ENCODE peak calls at places on chromosomes 6 and 20, in six cellular contexts. E, T, Y, W, C and I are unnamed samples.

GRCh38 chr6:156175971-156176421 is 601.2 kb upstream of the ARID1B start:
- DNase-seq in E (no peak), Y (peak; percentile 64), W (peak; percentile 38), C (peak; percentile 33), T (peak; percentile 88), I (no peak)

GRCh38 chr6:157240059-157240959 is 83.0 kb downstream of the TMEM242 start:
- DNase-seq in C (peak; percentile 60), E (peak; percentile 51), T (peak; percentile 55), W (no peak), Y (no peak), I (peak; percentile 93)

GRCh38 chr20:539848-540247 is 3.7 kb downstream of the CSNK2A1 start:
- DNase-seq in C (peak; percentile 49), W (no peak), Y (no peak), T (no peak), E (no peak), I (peak; percentile 87)

GRCh38 chr6:36660771-36661471 is 17.6 kb upstream of the CDKN1A start:
- DNase-seq in W (no peak), C (no peak), Y (no peak), E (no peak), T (peak; percentile 84), I (peak; percentile 71)

GRCh38 chr6:118356054-118356453 is 192.0 kb upstream of the PLN start:
- DNase-seq in C (no peak), Y (no peak), E (no peak), T (no peak), W (no peak), I (no peak)

GRCh38 chr20:64041040-64041780 is 5.2 kb downstream of the C20orf204 start:
- DNase-seq in T (no peak), E (no peak), W (no peak), C (no peak), Y (no peak), I (no peak)

GRCh38 chr6:152273002-152273401 is 364.2 kb downstream of the SYNE1 start:
- DNase-seq in Y (no peak), T (no peak), C (peak; percentile 46), E (no peak), W (no peak), I (peak; percentile 81)

GRCh38 chr6:170174124-170174770 is 116.6 kb downstream of the DLL1 start:
- DNase-seq in Y (peak; percentile 17), C (no peak), T (no peak), E (no peak), W (no peak), I (no peak)

GRCh38 chr6:5191222-5191621 is 69.5 kb downstream of the LYRM4 start:
- DNase-seq in T (no peak), C (no peak), E (no peak), W (no peak), Y (no peak), I (no peak)

GRCh38 chr6:5191722-5192121 is 69.0 kb downstream of the LYRM4 start:
- DNase-seq in Y (no peak), C (no peak), E (no peak), W (no peak), T (no peak), I (no peak)

GRCh38 chr6:5192135-5192794 is 68.5 kb downstream of the LYRM4 start:
- DNase-seq in T (no peak), Y (no peak), C (no peak), E (no peak), W (no peak), I (no peak)

GRCh38 chr6:5188646-5189045 is 72.1 kb downstream of the LYRM4 start:
- DNase-seq in Y (no peak), T (no peak), E (no peak), W (no peak), C (no peak), I (no peak)

GRCh38 chr6:5190467-5190866 is 70.3 kb downstream of the LYRM4 start:
- DNase-seq in C (peak; percentile 89), E (no peak), W (no peak), T (no peak), Y (no peak), I (peak; percentile 93)
- H3K27ac ChIP-seq in C (peak overlapping the region; percentile 1), E (no peak overlapping the region), W (no peak overlapping the region), T (no peak overlapping the region), Y (no peak overlapping the region), I (peak overlapping the region; percentile 82)

DNA sequence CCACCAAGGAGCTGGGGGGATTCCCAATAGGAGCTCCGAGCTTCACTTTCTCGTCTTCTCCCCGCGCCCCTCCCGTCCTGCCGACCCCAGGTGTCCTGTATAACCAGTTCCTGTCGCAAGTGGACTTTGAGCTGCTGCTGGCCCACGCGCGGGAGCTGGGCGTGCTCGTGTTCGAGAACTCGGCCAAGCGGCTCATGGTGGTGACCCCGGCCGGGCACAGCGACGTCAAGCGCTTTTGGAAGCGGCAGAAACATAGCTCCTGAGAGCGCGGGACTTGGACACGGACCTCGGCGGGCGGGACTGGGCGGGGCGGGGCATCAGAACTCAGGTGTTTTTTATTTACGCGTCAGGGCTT is 340 bp upstream of the VARS2 start:
- DNase-seq in W (no peak), E (no peak), C (no peak), T (no peak), Y (no peak), I (no peak)
- H3K4me3 ChIP-seq in W (peak overlapping the region; percentile 72), E (peak overlapping the region; percentile 85), C (peak overlapping the region; percentile 67), T (peak overlapping the region; percentile 62), Y (peak overlapping the region; percentile 56), I (peak overlapping the region; percentile 74)

GRCh38 chr6:22892452-22892851 is 323.1 kb downstream of the HDGFL1 start:
- DNase-seq in Y (no peak), C (peak; percentile 91), E (no peak), T (no peak), W (no peak), I (peak; percentile 95)
- TF ChIP-seq EZH2phosphoT487 in Y (no peak), C (no peak), E (no peak), T (no peak), W (no peak), I (no peak)

DNA sequence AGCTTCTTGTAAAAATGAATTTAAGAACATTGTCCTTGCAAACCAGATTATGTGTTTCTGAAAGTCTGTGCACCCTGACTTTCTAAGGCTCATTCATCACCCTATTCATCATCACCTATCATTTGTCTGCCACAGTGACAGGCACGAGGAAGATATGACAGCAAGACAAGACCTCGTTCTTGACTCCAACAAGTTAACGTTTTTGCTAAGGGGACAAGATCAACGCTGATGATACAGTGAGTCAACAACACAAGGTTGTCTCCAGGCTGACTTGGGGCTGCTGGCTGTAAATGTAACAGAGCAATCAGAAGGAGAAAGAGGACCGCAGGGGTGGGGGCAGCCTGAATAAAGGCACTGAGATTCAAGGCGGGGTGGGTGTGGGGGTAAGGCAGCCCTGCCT is 94.2 kb downstream of the FOXC1 start:
- DNase-seq in Y (no peak), T (no peak), W (no peak), C (no peak), E (no peak), I (no peak)
- H3K27ac ChIP-seq in Y (no peak overlapping the region), T (no peak overlapping the region), W (no peak overlapping the region), C (no peak overlapping the region), E (no peak overlapping the region), I (no peak overlapping the region)

DNA sequence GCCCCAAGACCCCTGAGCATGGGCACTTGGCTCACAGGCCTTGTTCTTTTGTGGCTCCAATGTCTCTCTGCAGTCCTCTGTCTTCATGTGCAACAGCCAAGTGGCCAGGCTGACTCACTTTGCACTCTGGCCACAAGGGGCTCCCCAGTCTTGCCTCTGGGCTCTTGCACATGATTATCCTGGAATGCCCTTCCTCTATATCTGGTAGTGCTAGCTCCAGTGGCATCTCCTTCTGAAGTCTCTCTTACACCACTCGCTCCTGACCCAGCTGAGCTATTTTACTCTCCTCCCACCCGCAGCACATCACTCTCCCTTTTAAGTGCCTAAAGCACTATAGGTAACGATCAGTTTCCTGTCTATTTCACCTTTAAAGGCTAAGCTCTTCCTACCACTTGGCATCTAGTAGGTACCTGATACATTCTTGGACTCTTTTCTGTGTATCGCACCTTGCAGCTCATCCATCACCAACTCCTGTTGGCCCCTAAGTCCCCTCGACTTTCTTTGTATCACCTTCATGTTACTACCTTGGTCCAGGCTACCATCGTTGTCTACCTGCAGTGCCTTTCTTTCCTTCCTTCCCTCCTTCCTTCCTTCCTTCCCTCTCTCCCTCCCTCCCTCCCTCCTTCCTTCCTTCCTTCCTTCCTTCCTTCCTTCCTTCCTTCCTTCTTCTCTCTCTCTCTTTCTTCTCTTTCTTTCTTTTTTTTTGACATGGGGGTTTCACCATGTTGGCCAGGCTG is 211.9 kb upstream of the RNF24 start:
- DNase-seq in T (peak; percentile 45), C (peak; percentile 69), E (peak; percentile 16), Y (no peak), W (no peak), I (peak; percentile 87)
- H3K4me3 ChIP-seq in T (no peak overlapping the region), C (no peak overlapping the region), E (no peak overlapping the region), Y (no peak overlapping the region), W (no peak overlapping the region), I (no peak overlapping the region)

GRCh38 chr6:31402324-31403282 is 792 bp upstream of the MICA start:
- DNase-seq in W (no peak), E (peak; percentile 56), C (peak; percentile 35), T (no peak), Y (no peak), I (peak; percentile 60)

GRCh38 chr6:31407699-31408098 is 4.3 kb downstream of the MICA start:
- DNase-seq in T (no peak), E (no peak), Y (no peak), C (peak; percentile 66), W (no peak), I (peak; percentile 81)

GRCh38 chr6:31403283-31403989 is at the start of gene MICA:
- DNase-seq in Y (peak; percentile 62), C (peak; percentile 94), W (peak; percentile 79), E (peak; percentile 81), T (peak; percentile 97), I (peak; percentile 97)

GRCh38 chr6:31401403-31401802 is 2.0 kb upstream of the MICA start:
- DNase-seq in W (peak; percentile 62), E (no peak), T (no peak), C (peak; percentile 79), Y (no peak), I (peak; percentile 82)

DNA sequence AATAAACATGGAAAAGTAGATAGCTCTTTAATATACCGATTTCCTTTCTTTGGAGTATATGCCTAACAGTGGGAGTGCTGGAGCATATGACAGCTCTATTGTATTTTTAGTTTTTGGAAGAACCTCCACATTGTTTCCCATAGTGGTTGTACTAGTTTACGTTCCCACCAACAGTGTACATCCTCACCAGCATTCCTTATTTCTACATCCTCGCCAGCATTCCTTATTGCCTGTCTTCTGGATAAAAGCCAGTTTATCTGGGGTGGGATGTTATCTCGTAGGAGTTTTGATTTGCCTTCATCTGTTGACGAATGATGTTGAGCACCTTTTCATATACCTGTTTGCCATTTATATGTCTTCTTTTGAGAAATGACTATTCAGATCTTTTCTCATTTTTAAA is 2.6 kb downstream of the MICA start:
- DNase-seq in T (no peak), W (no peak), E (no peak), Y (no peak), C (no peak), I (no peak)
- TF ChIP-seq EZH2phosphoT487 in T (no peak), W (no peak), E (no peak), Y (no peak), C (no peak), I (no peak)